ENCODE peak calls at places on chromosomes 7 and 10, in nine cellular contexts. G is T follicular helper cell, J is KG1, A is Right ventricle myocardium superior, X is mammary epithelial cell, T is NCI-H524, H is endothelial cell, R is NCI-H2081, U is ACHN. W is an unnamed sample.

GRCh38 chr10:114905450-114905849 is 32.5 kb upstream of the TRUB1 start:
- DNase-seq in G (no peak), J (no peak), A (no peak), X (peak), T (no peak), H (no peak), R (no peak), U (peak), W (no peak)

GRCh38 chr10:119919823-119920222 is 27.3 kb downstream of the SEC23IP start:
- DNase-seq in G (no peak), J (peak), A (no peak), X (no peak), T (no peak), H (no peak), R (no peak), U (no peak), W (no peak)

GRCh38 chr7:12303507-12303906 is 92.4 kb downstream of the TMEM106B start:
- DNase-seq in G (no peak), J (no peak), A (no peak), X (no peak), T (no peak), H (no peak), R (peak), U (no peak), W (no peak)

GRCh38 chr7:159023216-159023615 is 121.5 kb downstream of the VIPR2 start:
- DNase-seq in G (no peak), J (no peak), A (no peak), X (no peak), T (no peak), H (no peak), R (no peak), U (no peak), W (no peak)

GRCh38 chr10:7243873-7244272 is 167.0 kb downstream of the SFMBT2 start:
- DNase-seq in G (no peak), J (no peak), A (no peak), X (no peak), T (no peak), H (no peak), R (no peak), U (no peak), W (no peak)

GRCh38 chr10:47214520-47214919 is 85.5 kb upstream of the GDF10 start:
- DNase-seq in G (no peak), J (no peak), A (no peak), X (no peak), T (no peak), H (no peak), R (no peak), U (no peak), W (no peak)

GRCh38 chr7:84274029-84274638 is 79.5 kb upstream of the SEMA3A start:
- DNase-seq in G (no peak), J (no peak), A (no peak), X (no peak), T (no peak), H (no peak), R (no peak), U (no peak), W (no peak)

GRCh38 chr10:74738543-74738942 is 87.9 kb upstream of the KAT6B start:
- DNase-seq in G (no peak), J (no peak), A (no peak), X (no peak), T (no peak), H (no peak), R (no peak), U (no peak), W (no peak)

GRCh38 chr7:151179287-151179860 is 7.7 kb downstream of the ASB10 start:
- DNase-seq in G (no peak), J (no peak), A (no peak), X (no peak), T (no peak), H (no peak), R (no peak), U (no peak), W (no peak)

GRCh38 chr10:22620929-22621328 is 93.4 kb downstream of the PIP4K2A start:
- DNase-seq in G (no peak), J (no peak), A (no peak), X (no peak), T (no peak), H (no peak), R (no peak), U (no peak), W (no peak)

GRCh38 chr7:138565071-138565450 is 105.0 kb downstream of the TRIM24 start:
- DNase-seq in G (no peak), J (no peak), A (no peak), X (no peak), T (no peak), H (no peak), R (no peak), U (no peak), W (no peak)

GRCh38 chr7:43570688-43571365 is 12.1 kb upstream of the STK17A start:
- DNase-seq in G (no peak), J (no peak), A (no peak), X (peak), T (no peak), H (no peak), R (no peak), U (no peak), W (no peak)

GRCh38 chr10:77228559-77228958 is 409.0 kb downstream of the KCNMA1 start:
- DNase-seq in G (no peak), J (no peak), A (no peak), X (no peak), T (no peak), H (no peak), R (peak), U (no peak), W (no peak)

GRCh38 chr10:2576892-2577291 is 490.5 kb upstream of the PFKP start:
- DNase-seq in G (no peak), J (no peak), A (no peak), X (no peak), T (no peak), H (no peak), R (no peak), U (no peak), W (no peak)

GRCh38 chr7:12136545-12136944 is 74.5 kb upstream of the TMEM106B start:
- DNase-seq in G (no peak), J (no peak), A (no peak), X (no peak), T (no peak), H (no peak), R (no peak), U (no peak), W (no peak)

GRCh38 chr10:77603529-77603927 is 34.1 kb downstream of the KCNMA1 start:
- DNase-seq in G (no peak), J (no peak), A (peak), X (no peak), T (peak), H (peak), R (peak), U (no peak), W (no peak)

GRCh38 chr7:128271471-128272454 is 30.7 kb downstream of the LEP start:
- DNase-seq in G (no peak), J (no peak), A (peak), X (no peak), T (no peak), H (no peak), R (no peak), U (no peak), W (no peak)

GRCh38 chr7:94588090-94588489 is 67.8 kb downstream of the SGCE start:
- DNase-seq in G (no peak), J (no peak), A (no peak), X (no peak), T (no peak), H (no peak), R (no peak), U (no peak), W (no peak)

GRCh38 chr7:23055582-23056178 is 41.8 kb upstream of the HYCC1 start:
- DNase-seq in G (peak), J (peak), A (no peak), X (peak), T (peak), H (peak), R (peak), U (peak), W (no peak)

GRCh38 chr10:133102415-133103095 is 14.8 kb downstream of the ADGRA1 start:
- DNase-seq in G (no peak), J (no peak), A (no peak), X (no peak), T (no peak), H (no peak), R (no peak), U (no peak), W (no peak)

GRCh38 chr7:134557391-134557790 is 8.5 kb downstream of the AKR1B15 start:
- DNase-seq in G (no peak), J (no peak), A (no peak), X (no peak), T (no peak), H (no peak), R (no peak), U (no peak), W (no peak)

GRCh38 chr7:155323001-155323638 is 25.4 kb downstream of the INSIG1 start:
- DNase-seq in G (no peak), J (no peak), A (no peak), X (no peak), T (no peak), H (no peak), R (no peak), U (no peak), W (no peak)

GRCh38 chr10:130222381-130222780 is 86.2 kb downstream of the GLRX3 start:
- DNase-seq in G (no peak), J (no peak), A (no peak), X (no peak), T (no peak), H (no peak), R (no peak), U (no peak), W (no peak)

GRCh38 chr7:82593780-82594179 is 150.2 kb upstream of the CACNA2D1 start:
- DNase-seq in G (no peak), J (no peak), A (no peak), X (peak), T (peak), H (no peak), R (peak), U (no peak), W (no peak)

GRCh38 chr10:11015371-11015934 is 2.2 kb upstream of the CELF2 start:
- DNase-seq in G (no peak), J (no peak), A (no peak), X (no peak), T (no peak), H (no peak), R (no peak), U (no peak), W (no peak)

GRCh38 chr7:143318661-143319060 is 2.8 kb downstream of the CLCN1 start:
- DNase-seq in G (no peak), J (no peak), A (peak), X (peak), T (no peak), H (no peak), R (no peak), U (no peak), W (no peak)

GRCh38 chr10:29688230-29688634 is 53.5 kb upstream of the SVIL start:
- DNase-seq in G (no peak), J (no peak), A (no peak), X (no peak), T (no peak), H (no peak), R (peak), U (peak), W (no peak)

W was measured in esophagus squamous epithelium.